ENCODE peak calls at places on chromosomes 1 and 21, in six cellular contexts. X is GM03348; P is activated naive CD4-positive, alpha-beta T cell treated with anti-CD3 and anti-CD28 coated beads, Interleukin-2, amount 10 ng/mL, durations not matched to agents 7 days and 5 days; E is activated CD4-positive, alpha-beta T cell treated with anti-CD3 and anti-CD28 coated beads for 24 hours; S is RCC 7860; F is hepatocyte. G is an unnamed sample.

GRCh38 chr1:75618382-75618781 is 7.5 kb upstream of the SLC44A5 start:
- DNase-seq in E (no peak), F (no peak), X (no peak), P (no peak), S (no peak), G (no peak)

GRCh38 chr1:10640079-10640578 is 156.3 kb downstream of the CASZ1 start:
- DNase-seq in F (no peak), P (no peak), E (no peak), S (no peak), X (no peak), G (no peak)

GRCh38 chr1:178653091-178653490 is 72.0 kb upstream of the RALGPS2 start:
- DNase-seq in P (no peak), E (no peak), S (peak; percentile 84), X (no peak), F (no peak), G (no peak)

GRCh38 chr1:47409311-47410085 is 6.6 kb upstream of the FOXE3 start:
- DNase-seq in X (peak; percentile 89), P (no peak), S (no peak), F (peak; percentile 35), E (no peak), G (no peak)

GRCh38 chr1:40787733-40788560 is 4.4 kb downstream of the KCNQ4 start:
- DNase-seq in P (no peak), E (no peak), S (no peak), X (no peak), F (no peak), G (no peak)

GRCh38 chr1:19309123-19309813 is 2.7 kb downstream of the AKR7A2 start:
- DNase-seq in F (no peak), E (no peak), X (peak; percentile 42), P (no peak), S (peak; percentile 47), G (no peak)

GRCh38 chr1:59360170-59360569 is 63.3 kb downstream of the FGGY start:
- DNase-seq in F (no peak), X (peak; percentile 82), E (no peak), P (no peak), S (peak; percentile 66), G (no peak)

GRCh38 chr1:41380979-41381690 is 19.9 kb downstream of the FOXO6 start:
- DNase-seq in X (peak; percentile 61), F (peak; percentile 59), S (no peak), P (no peak), E (no peak), G (no peak)

GRCh38 chr1:182684128-182684828 is at the start of gene RGS8:
- DNase-seq in P (no peak), S (no peak), X (no peak), E (no peak), F (no peak), G (no peak)

GRCh38 chr1:78833491-78833890 is 173.0 kb downstream of the ADGRL4 start:
- DNase-seq in P (no peak), S (peak; percentile 91), E (no peak), X (peak; percentile 50), F (no peak), G (peak; percentile 93)

GRCh38 chr1:220430059-220430458 is 97.9 kb upstream of the MARK1 start:
- DNase-seq in F (no peak), P (no peak), X (peak; percentile 16), E (no peak), S (no peak), G (no peak)

GRCh38 chr1:59046730-59047157 is 250.2 kb upstream of the FGGY start:
- DNase-seq in P (peak; percentile 70), E (no peak), X (no peak), S (no peak), F (no peak), G (peak; percentile 28)

GRCh38 chr1:85387781-85388180 is 77.2 kb downstream of the DDAH1 start:
- DNase-seq in P (no peak), E (no peak), S (no peak), F (no peak), X (no peak), G (no peak)

GRCh38 chr1:17610713-17611112 is 71.2 kb downstream of the ARHGEF10L start:
- DNase-seq in F (no peak), P (no peak), S (no peak), E (no peak), X (no peak), G (no peak)

GRCh38 chr1:18871401-18872070 is 12.1 kb upstream of the TAS1R2 start:
- DNase-seq in X (no peak), S (no peak), P (no peak), E (no peak), F (no peak), G (no peak)

GRCh38 chr1:41874903-41875411 is 43.8 kb downstream of the HIVEP3 start:
- DNase-seq in P (no peak), X (no peak), E (no peak), F (no peak), S (no peak), G (no peak)

GRCh38 chr1:145962157-145963102 is 1.9 kb downstream of the ANKRD34A start:
- DNase-seq in X (peak; percentile 86), S (no peak), F (peak; percentile 31), E (no peak), P (peak; percentile 55), G (no peak)

GRCh38 chr1:226798427-226799411 is 59.6 kb upstream of the ITPKB start:
- DNase-seq in S (no peak), E (peak; percentile 51), P (peak; percentile 71), F (no peak), X (no peak), G (peak; percentile 36)

GRCh38 chr1:182611787-182612186 is 7.6 kb upstream of the RGS16 start:
- DNase-seq in F (no peak), S (no peak), X (no peak), P (no peak), E (no peak), G (no peak)

GRCh38 chr1:40607921-40608320 is 57.6 kb downstream of the RIMS3 start:
- DNase-seq in F (no peak), P (no peak), S (no peak), X (no peak), E (no peak), G (no peak)

GRCh38 chr1:9201421-9202239 is 32.9 kb upstream of the H6PD start:
- DNase-seq in P (peak; percentile 34), X (peak; percentile 64), E (no peak), S (peak; percentile 51), F (peak; percentile 35), G (peak; percentile 48)

GRCh38 chr21:37435120-37435519 is 68.5 kb downstream of the DYRK1A start:
- DNase-seq in E (no peak), S (no peak), X (peak; percentile 70), F (peak; percentile 60), P (peak; percentile 68), G (peak; percentile 97)

GRCh38 chr1:109714661-109715372 is 2.8 kb downstream of the GSTM5 start:
- DNase-seq in E (no peak), F (no peak), S (no peak), X (no peak), P (no peak), G (no peak)

GRCh38 chr1:118945460-118945859 is 42.7 kb downstream of the TBX15 start:
- DNase-seq in X (peak; percentile 55), S (peak; percentile 87), P (no peak), F (no peak), E (no peak), G (no peak)

GRCh38 chr1:40450491-40451237 is 388 bp downstream of the ZFP69B start:
- DNase-seq in S (peak; percentile 59), F (peak; percentile 37), E (peak; percentile 73), X (peak; percentile 57), P (peak; percentile 74), G (peak; percentile 67)

GRCh38 chr1:160251687-160252526 is 10.4 kb downstream of the DCAF8 start:
- DNase-seq in F (peak; percentile 87), P (peak; percentile 74), E (peak; percentile 10), S (peak; percentile 39), X (peak; percentile 80), G (peak; percentile 57)

GRCh38 chr21:37710555-37711293 is 205.5 kb downstream of the KCNJ6 start:
- DNase-seq in S (no peak), P (no peak), F (peak; percentile 25), X (no peak), E (no peak), G (no peak)

GRCh38 chr21:31099122-31099521 is 60.8 kb upstream of the KRTAP19-8 start:
- DNase-seq in E (no peak), X (no peak), P (no peak), S (no peak), F (no peak), G (no peak)

GRCh38 chr1:244860914-244861610 is 3.3 kb downstream of the HNRNPU start:
- DNase-seq in F (no peak), E (no peak), X (no peak), S (no peak), P (no peak), G (no peak)

GRCh38 chr1:211036701-211037494 is 97.0 kb downstream of the KCNH1 start:
- DNase-seq in P (no peak), S (peak; percentile 92), F (peak; percentile 20), X (peak; percentile 82), E (no peak), G (no peak)

GRCh38 chr21:27424601-27425000 is 457.7 kb upstream of the ADAMTS5 start:
- DNase-seq in S (no peak), E (no peak), X (no peak), F (no peak), P (no peak), G (no peak)

GRCh38 chr1:41713557-41714327 is 205.0 kb downstream of the HIVEP3 start:
- DNase-seq in F (peak; percentile 67), X (peak; percentile 74), S (peak; percentile 83), E (no peak), P (no peak), G (peak; percentile 86)

GRCh38 chr1:109161836-109162606 is 48.1 kb downstream of the ELAPOR1 start:
- DNase-seq in P (peak; percentile 63), E (no peak), X (peak; percentile 86), F (peak; percentile 40), S (peak; percentile 58), G (no peak)

GRCh38 chr1:98051065-98051675 is 130.3 kb upstream of the DPYD start:
- DNase-seq in E (peak; percentile 62), X (peak; percentile 57), P (peak; percentile 82), S (peak; percentile 67), F (peak; percentile 78), G (peak; percentile 85)

GRCh38 chr1:20472860-20473711 is 12.9 kb downstream of the CAMK2N1 start:
- DNase-seq in X (peak; percentile 63), F (peak; percentile 88), E (no peak), S (no peak), P (no peak), G (peak; percentile 62)

GRCh38 chr1:8902765-8903164 is 24.3 kb upstream of the ENO1 start:
- DNase-seq in P (no peak), F (no peak), S (peak; percentile 45), X (peak; percentile 50), E (no peak), G (no peak)

GRCh38 chr1:14787604-14788003 is 189.1 kb downstream of the KAZN start:
- DNase-seq in P (no peak), E (no peak), S (no peak), F (peak; percentile 67), X (no peak), G (no peak)

G was measured in endothelial cell of umbilical vein.